ENCODE peak calls at places on chromosomes 3 and 15, in six cellular contexts. One of them, this sample, is unnamed.

GRCh38 chr3:89171681-89172080 is 64.3 kb downstream of the EPHA3 start:
- DNase-seq in NCI-H345: no peak
- DNase-seq in NCI-H146: no peak
- DNase-seq in left colon: no peak
- DNase-seq in NCI-H1092: no peak
- DNase-seq in astrocyte of the cerebellum: no peak
- DNase-seq in this sample: no peak

GRCh38 chr15:40028853-40029252 is 10.1 kb downstream of the SRP14 start:
- DNase-seq in left colon: no peak
- DNase-seq in NCI-H345: no peak
- DNase-seq in NCI-H1092: no peak
- DNase-seq in NCI-H146: no peak
- DNase-seq in astrocyte of the cerebellum: no peak
- DNase-seq in this sample: no peak

GRCh38 chr3:137163241-137163916 is 205.6 kb downstream of the IL20RB start:
- DNase-seq in NCI-H146: peak
- DNase-seq in NCI-H1092: no peak
- DNase-seq in NCI-H345: peak
- DNase-seq in left colon: no peak
- DNase-seq in astrocyte of the cerebellum: no peak
- DNase-seq in this sample: no peak

GRCh38 chr15:59052915-59053407 is 52.0 kb upstream of the CCNB2 start:
- DNase-seq in left colon: no peak
- DNase-seq in NCI-H345: no peak
- DNase-seq in NCI-H1092: no peak
- DNase-seq in astrocyte of the cerebellum: no peak
- DNase-seq in NCI-H146: no peak
- DNase-seq in this sample: no peak

GRCh38 chr3:52705688-52706686 is at the start of the genes GLT8D1 and SPCS1:
- DNase-seq in NCI-H345: peak
- DNase-seq in left colon: peak
- DNase-seq in NCI-H1092: peak
- DNase-seq in astrocyte of the cerebellum: peak
- DNase-seq in NCI-H146: peak
- DNase-seq in this sample: peak

GRCh38 chr3:87287025-87287424 is 10.6 kb upstream of the POU1F1 start:
- DNase-seq in NCI-H345: no peak
- DNase-seq in NCI-H1092: no peak
- DNase-seq in left colon: no peak
- DNase-seq in NCI-H146: no peak
- DNase-seq in astrocyte of the cerebellum: no peak
- DNase-seq in this sample: no peak

GRCh38 chr3:71010731-71011455 is 572.6 kb downstream of the FOXP1 start:
- DNase-seq in astrocyte of the cerebellum: no peak
- DNase-seq in NCI-H146: peak
- DNase-seq in left colon: no peak
- DNase-seq in NCI-H1092: no peak
- DNase-seq in NCI-H345: no peak
- DNase-seq in this sample: no peak

GRCh38 chr3:111768571-111769100 is 90.4 kb upstream of the PHLDB2 start:
- DNase-seq in NCI-H146: no peak
- DNase-seq in astrocyte of the cerebellum: peak
- DNase-seq in NCI-H345: no peak
- DNase-seq in NCI-H1092: no peak
- DNase-seq in left colon: no peak
- DNase-seq in this sample: no peak

GRCh38 chr3:18951333-18951732 is 197.0 kb upstream of the KCNH8 start:
- DNase-seq in NCI-H146: no peak
- DNase-seq in left colon: no peak
- DNase-seq in NCI-H345: no peak
- DNase-seq in astrocyte of the cerebellum: no peak
- DNase-seq in NCI-H1092: no peak
- DNase-seq in this sample: no peak

GRCh38 chr3:111668912-111669488 is 73.9 kb upstream of the ZBED2 start:
- DNase-seq in left colon: no peak
- DNase-seq in astrocyte of the cerebellum: no peak
- DNase-seq in NCI-H345: peak
- DNase-seq in NCI-H1092: peak
- DNase-seq in NCI-H146: peak
- DNase-seq in this sample: peak

GRCh38 chr15:64343841-64344240 is 12.1 kb downstream of the CSNK1G1 start:
- DNase-seq in left colon: no peak
- DNase-seq in NCI-H345: no peak
- DNase-seq in NCI-H146: no peak
- DNase-seq in astrocyte of the cerebellum: no peak
- DNase-seq in NCI-H1092: no peak
- DNase-seq in this sample: no peak

GRCh38 chr3:425094-425493 is 228.5 kb downstream of the CHL1 start:
- DNase-seq in left colon: no peak
- DNase-seq in NCI-H1092: no peak
- DNase-seq in astrocyte of the cerebellum: no peak
- DNase-seq in NCI-H345: no peak
- DNase-seq in NCI-H146: no peak
- DNase-seq in this sample: no peak

This sample was measured in COR-L47.